ENCODE peak calls at places on chromosomes 11 and 22, in four cellular contexts. R is choroid plexus epithelial cell, V is PC-9, F is kidney. S is an unnamed sample.

GRCh38 chr22:23500508-23501208 is 79.4 kb downstream of the IGLL1 start:
- DNase-seq in R (no peak), V (no peak), F (peak), S (no peak)

GRCh38 chr11:71207563-71207962 is 44.8 kb downstream of the SHANK2 start:
- DNase-seq in R (no peak), V (no peak), F (peak), S (no peak)

GRCh38 chr11:58561394-58562102 is 14.1 kb downstream of the LPXN start:
- DNase-seq in R (no peak), V (no peak), F (no peak), S (no peak)

GRCh38 chr11:59898652-59899051 is 20.1 kb downstream of the OOSP3 start:
- DNase-seq in R (no peak), V (no peak), F (no peak), S (no peak)

GRCh38 chr11:20162824-20163777 is 2.8 kb upstream of the DBX1 start:
- DNase-seq in R (peak), V (no peak), F (no peak), S (no peak)

GRCh38 chr11:111731839-111732238 is 34.4 kb downstream of the PPP2R1B start:
- DNase-seq in R (no peak), V (no peak), F (no peak), S (no peak)

GRCh38 chr22:29456211-29456671 is 17.9 kb downstream of the RFPL1 start:
- DNase-seq in R (peak), V (no peak), F (no peak), S (no peak)

GRCh38 chr11:82754410-82754809 is 20.7 kb upstream of the FAM181B start:
- DNase-seq in R (peak), V (no peak), F (no peak), S (no peak)

GRCh38 chr11:14189874-14190273 is 169.1 kb downstream of the RRAS2 start:
- DNase-seq in R (no peak), V (no peak), F (no peak), S (no peak)

GRCh38 chr11:69442807-69443137 is 38.7 kb upstream of the LINC01488 start:
- DNase-seq in R (peak), V (peak), F (peak), S (no peak)

GRCh38 chr11:19779740-19780139 is 67.1 kb downstream of the NAV2 start:
- DNase-seq in R (no peak), V (peak), F (no peak), S (no peak)

GRCh38 chr22:21642584-21643448 is 714 bp downstream of the SDF2L1 start:
- DNase-seq in R (peak), V (peak), F (peak), S (no peak)

GRCh38 chr11:7905549-7905948 is 25.5 kb downstream of the OR10A6 start:
- DNase-seq in R (no peak), V (no peak), F (no peak), S (no peak)

GRCh38 chr11:7903940-7904339 is 27.1 kb downstream of the OR10A6 start:
- DNase-seq in R (no peak), V (peak), F (no peak), S (no peak)

GRCh38 chr11:7905961-7906429 is 25.1 kb downstream of the OR10A6 start:
- DNase-seq in R (no peak), V (peak), F (peak), S (no peak)

GRCh38 chr11:7906481-7906880 is 24.6 kb downstream of the OR10A6 start:
- DNase-seq in R (no peak), V (no peak), F (no peak), S (no peak)

DNA sequence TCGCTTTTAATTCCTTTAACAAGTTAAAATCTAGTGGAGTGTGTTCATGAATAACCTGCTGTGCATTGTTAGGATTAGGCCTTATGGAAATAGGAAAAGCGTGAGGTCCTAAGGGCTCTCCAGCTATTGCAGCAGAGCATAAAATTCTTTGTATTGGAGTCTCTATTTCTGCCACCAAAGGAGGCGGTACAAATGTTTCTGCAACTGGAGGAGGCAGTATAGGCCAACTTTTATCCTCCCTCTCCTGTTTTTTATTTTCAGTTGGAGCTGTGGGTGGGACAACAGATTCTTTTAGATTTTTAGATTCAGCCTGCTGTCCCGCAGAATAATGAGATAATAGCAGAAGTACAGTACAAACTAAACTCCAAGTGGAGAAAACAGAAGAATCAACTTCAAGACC is 26.2 kb downstream of the OR10A6 start:
- DNase-seq in R (peak), V (no peak), F (no peak), S (no peak)
- TF ChIP-seq CTCF in R (peak), V (peak), F (peak), S (peak)

GRCh38 chr22:19477321-19478085 is 1.5 kb downstream of the UFD1 start:
- DNase-seq in R (peak), V (no peak), F (no peak), S (no peak)
- TF ChIP-seq CTCF in R (peak), V (no peak), F (peak), S (peak)

GRCh38 chr11:120210651-120211521 is at the start of gene OAF:
- DNase-seq in R (peak), V (peak), F (peak), S (no peak)
- TF ChIP-seq CTCF in R (no peak), V (peak), F (peak), S (peak)

DNA sequence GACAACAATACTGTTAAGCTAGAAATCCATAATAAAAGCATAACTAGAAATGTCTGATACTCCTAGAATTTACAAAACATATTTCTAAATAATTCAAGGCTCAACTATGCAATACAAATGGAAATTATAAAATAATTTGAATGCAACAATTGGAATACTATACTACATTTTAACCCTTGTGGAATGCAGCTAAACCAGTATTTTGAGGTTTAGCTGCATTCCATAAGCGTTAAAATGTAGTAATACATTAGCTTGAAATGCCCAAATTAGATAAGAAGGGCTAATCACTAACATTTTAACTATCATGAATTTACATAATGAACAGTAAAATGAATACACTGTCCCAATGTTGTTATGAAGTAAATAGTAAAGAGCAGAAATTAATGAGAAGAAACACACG is 617.2 kb upstream of the CHORDC1 start:
- DNase-seq in R (no peak), V (peak), F (no peak), S (no peak)
- TF ChIP-seq CTCF in R (no peak), V (no peak), F (no peak), S (no peak)